ENCODE peak calls at places on chromosomes 5 and 9, in seven cellular contexts. One of them, this sample, is unnamed.

GRCh38 chr9:7461791-7462190 is 337.8 kb downstream of the DMAC1 start:
- DNase-seq in fibroblast of lung: no peak
- DNase-seq in choroid plexus epithelial cell: no peak
- DNase-seq in cardiac fibroblast: no peak
- DNase-seq in astrocyte: no peak
- DNase-seq in breast epithelium: no peak
- DNase-seq in left ventricle myocardium inferior: no peak
- DNase-seq in this sample: no peak

GRCh38 chr9:95771556-95772280 is 103.8 kb upstream of the ERCC6L2 start:
- DNase-seq in fibroblast of lung: peak; percentile 56
- DNase-seq in choroid plexus epithelial cell: peak; percentile 79
- DNase-seq in cardiac fibroblast: peak; percentile 28
- DNase-seq in astrocyte: peak; percentile 45
- DNase-seq in breast epithelium: no peak
- DNase-seq in left ventricle myocardium inferior: no peak
- DNase-seq in this sample: no peak

GRCh38 chr5:74516217-74516636 is 124.3 kb downstream of the ENC1 start:
- DNase-seq in fibroblast of lung: peak; percentile 63
- DNase-seq in choroid plexus epithelial cell: peak; percentile 30
- DNase-seq in cardiac fibroblast: peak; percentile 45
- DNase-seq in astrocyte: peak; percentile 59
- DNase-seq in breast epithelium: no peak
- DNase-seq in left ventricle myocardium inferior: no peak
- DNase-seq in this sample: no peak

GRCh38 chr5:96933764-96934163 is 2.1 kb upstream of the LNPEP start:
- DNase-seq in fibroblast of lung: no peak
- DNase-seq in choroid plexus epithelial cell: no peak
- DNase-seq in cardiac fibroblast: no peak
- DNase-seq in astrocyte: no peak
- DNase-seq in breast epithelium: no peak
- DNase-seq in left ventricle myocardium inferior: no peak
- DNase-seq in this sample: no peak

GRCh38 chr5:86679529-86679928 is 61.8 kb downstream of the COX7C start:
- DNase-seq in fibroblast of lung: peak; percentile 93
- DNase-seq in choroid plexus epithelial cell: peak; percentile 92
- DNase-seq in cardiac fibroblast: peak; percentile 87
- DNase-seq in astrocyte: peak; percentile 93
- DNase-seq in breast epithelium: peak; percentile 16
- DNase-seq in left ventricle myocardium inferior: no peak
- DNase-seq in this sample: no peak

GRCh38 chr9:97969014-97969413 is 14.1 kb upstream of the ANP32B start:
- DNase-seq in fibroblast of lung: no peak
- DNase-seq in choroid plexus epithelial cell: no peak
- DNase-seq in cardiac fibroblast: no peak
- DNase-seq in astrocyte: no peak
- DNase-seq in breast epithelium: no peak
- DNase-seq in left ventricle myocardium inferior: no peak
- DNase-seq in this sample: no peak

GRCh38 chr5:17217421-17218352 is at the start of gene BASP1:
- DNase-seq in fibroblast of lung: peak; percentile 85
- DNase-seq in choroid plexus epithelial cell: peak; percentile 88
- DNase-seq in cardiac fibroblast: peak; percentile 78
- DNase-seq in astrocyte: peak; percentile 68
- DNase-seq in breast epithelium: no peak
- DNase-seq in left ventricle myocardium inferior: peak; percentile 73
- DNase-seq in this sample: peak; percentile 86

GRCh38 chr5:61596265-61596664 is 264.2 kb downstream of the ZSWIM6 start:
- DNase-seq in fibroblast of lung: no peak
- DNase-seq in choroid plexus epithelial cell: no peak
- DNase-seq in cardiac fibroblast: no peak
- DNase-seq in astrocyte: no peak
- DNase-seq in breast epithelium: no peak
- DNase-seq in left ventricle myocardium inferior: no peak
- DNase-seq in this sample: no peak

GRCh38 chr9:78714591-78714990 is 417.7 kb downstream of the PSAT1 start:
- DNase-seq in fibroblast of lung: peak; percentile 67
- DNase-seq in choroid plexus epithelial cell: no peak
- DNase-seq in cardiac fibroblast: peak; percentile 70
- DNase-seq in astrocyte: peak; percentile 56
- DNase-seq in breast epithelium: no peak
- DNase-seq in left ventricle myocardium inferior: no peak
- DNase-seq in this sample: no peak

GRCh38 chr9:109507421-109507838 is 9.3 kb upstream of the PTPN3 start:
- DNase-seq in fibroblast of lung: peak; percentile 67
- DNase-seq in choroid plexus epithelial cell: peak; percentile 93
- DNase-seq in cardiac fibroblast: peak; percentile 96
- DNase-seq in astrocyte: peak; percentile 54
- DNase-seq in breast epithelium: peak; percentile 19
- DNase-seq in left ventricle myocardium inferior: no peak
- DNase-seq in this sample: no peak

GRCh38 chr9:114697951-114698351 is 16.0 kb upstream of the TEX48 start:
- DNase-seq in fibroblast of lung: no peak
- DNase-seq in choroid plexus epithelial cell: no peak
- DNase-seq in cardiac fibroblast: no peak
- DNase-seq in astrocyte: no peak
- DNase-seq in breast epithelium: no peak
- DNase-seq in left ventricle myocardium inferior: no peak
- DNase-seq in this sample: no peak

GRCh38 chr9:115808695-115809094 is 344.9 kb upstream of the PAPPA start:
- DNase-seq in fibroblast of lung: peak; percentile 69
- DNase-seq in choroid plexus epithelial cell: peak; percentile 49
- DNase-seq in cardiac fibroblast: peak; percentile 44
- DNase-seq in astrocyte: peak; percentile 63
- DNase-seq in breast epithelium: no peak
- DNase-seq in left ventricle myocardium inferior: no peak
- DNase-seq in this sample: no peak

GRCh38 chr5:180460834-180461233 is 33.3 kb upstream of the CNOT6 start:
- DNase-seq in fibroblast of lung: no peak
- DNase-seq in choroid plexus epithelial cell: no peak
- DNase-seq in cardiac fibroblast: no peak
- DNase-seq in astrocyte: no peak
- DNase-seq in breast epithelium: no peak
- DNase-seq in left ventricle myocardium inferior: no peak
- DNase-seq in this sample: no peak

GRCh38 chr9:118009585-118009984 is 305.4 kb downstream of the TLR4 start:
- DNase-seq in fibroblast of lung: no peak
- DNase-seq in choroid plexus epithelial cell: no peak
- DNase-seq in cardiac fibroblast: no peak
- DNase-seq in astrocyte: no peak
- DNase-seq in breast epithelium: no peak
- DNase-seq in left ventricle myocardium inferior: no peak
- DNase-seq in this sample: no peak

GRCh38 chr9:132207839-132208615 is 46.2 kb downstream of the NTNG2 start:
- DNase-seq in fibroblast of lung: no peak
- DNase-seq in choroid plexus epithelial cell: no peak
- DNase-seq in cardiac fibroblast: no peak
- DNase-seq in astrocyte: no peak
- DNase-seq in breast epithelium: no peak
- DNase-seq in left ventricle myocardium inferior: no peak
- DNase-seq in this sample: no peak

GRCh38 chr5:56466136-56466816 is 233.1 kb upstream of the ANKRD55 start:
- DNase-seq in fibroblast of lung: no peak
- DNase-seq in choroid plexus epithelial cell: no peak
- DNase-seq in cardiac fibroblast: peak; percentile 2
- DNase-seq in astrocyte: no peak
- DNase-seq in breast epithelium: no peak
- DNase-seq in left ventricle myocardium inferior: no peak
- DNase-seq in this sample: no peak

GRCh38 chr9:14310247-14310646 is 3.7 kb downstream of the NFIB start:
- DNase-seq in fibroblast of lung: no peak
- DNase-seq in choroid plexus epithelial cell: no peak
- DNase-seq in cardiac fibroblast: peak; percentile 32
- DNase-seq in astrocyte: no peak
- DNase-seq in breast epithelium: no peak
- DNase-seq in left ventricle myocardium inferior: no peak
- DNase-seq in this sample: no peak

GRCh38 chr5:127586371-127586770 is 62.5 kb upstream of the CTXN3 start:
- DNase-seq in fibroblast of lung: peak; percentile 30
- DNase-seq in choroid plexus epithelial cell: peak; percentile 73
- DNase-seq in cardiac fibroblast: no peak
- DNase-seq in astrocyte: peak; percentile 14
- DNase-seq in breast epithelium: no peak
- DNase-seq in left ventricle myocardium inferior: no peak
- DNase-seq in this sample: no peak

GRCh38 chr5:64285188-64286130 is 119.8 kb downstream of the RNF180 start:
- DNase-seq in fibroblast of lung: no peak
- DNase-seq in choroid plexus epithelial cell: no peak
- DNase-seq in cardiac fibroblast: no peak
- DNase-seq in astrocyte: no peak
- DNase-seq in breast epithelium: no peak
- DNase-seq in left ventricle myocardium inferior: no peak
- DNase-seq in this sample: no peak

GRCh38 chr9:14281136-14281795 is 32.7 kb downstream of the NFIB start:
- DNase-seq in fibroblast of lung: peak; percentile 39
- DNase-seq in choroid plexus epithelial cell: peak; percentile 41
- DNase-seq in cardiac fibroblast: no peak
- DNase-seq in astrocyte: peak; percentile 35
- DNase-seq in breast epithelium: no peak
- DNase-seq in left ventricle myocardium inferior: no peak
- DNase-seq in this sample: no peak

GRCh38 chr9:108784128-108784490 is 71.7 kb downstream of the ACTL7B start:
- DNase-seq in fibroblast of lung: peak; percentile 20
- DNase-seq in choroid plexus epithelial cell: no peak
- DNase-seq in cardiac fibroblast: no peak
- DNase-seq in astrocyte: peak; percentile 12
- DNase-seq in breast epithelium: no peak
- DNase-seq in left ventricle myocardium inferior: no peak
- DNase-seq in this sample: no peak

GRCh38 chr5:157802747-157803146 is 56.2 kb downstream of the CLINT1 start:
- DNase-seq in fibroblast of lung: no peak
- DNase-seq in choroid plexus epithelial cell: no peak
- DNase-seq in cardiac fibroblast: no peak
- DNase-seq in astrocyte: no peak
- DNase-seq in breast epithelium: no peak
- DNase-seq in left ventricle myocardium inferior: no peak
- DNase-seq in this sample: no peak

GRCh38 chr9:111719541-111719940 is 58.1 kb downstream of the GNG10 start:
- DNase-seq in fibroblast of lung: no peak
- DNase-seq in choroid plexus epithelial cell: no peak
- DNase-seq in cardiac fibroblast: no peak
- DNase-seq in astrocyte: no peak
- DNase-seq in breast epithelium: no peak
- DNase-seq in left ventricle myocardium inferior: no peak
- DNase-seq in this sample: no peak

GRCh38 chr9:111715471-111715870 is 54.1 kb downstream of the GNG10 start:
- DNase-seq in fibroblast of lung: peak; percentile 35
- DNase-seq in choroid plexus epithelial cell: no peak
- DNase-seq in cardiac fibroblast: no peak
- DNase-seq in astrocyte: peak; percentile 20
- DNase-seq in breast epithelium: no peak
- DNase-seq in left ventricle myocardium inferior: no peak
- DNase-seq in this sample: no peak

GRCh38 chr9:111720170-111720569 is 58.8 kb downstream of the GNG10 start:
- DNase-seq in fibroblast of lung: no peak
- DNase-seq in choroid plexus epithelial cell: peak; percentile 11
- DNase-seq in cardiac fibroblast: no peak
- DNase-seq in astrocyte: no peak
- DNase-seq in breast epithelium: no peak
- DNase-seq in left ventricle myocardium inferior: no peak
- DNase-seq in this sample: no peak
- TF ChIP-seq CTCF in fibroblast of lung: no peak
- TF ChIP-seq CTCF in choroid plexus epithelial cell: no peak
- TF ChIP-seq CTCF in cardiac fibroblast: no peak
- TF ChIP-seq CTCF in astrocyte: no peak
- TF ChIP-seq CTCF in breast epithelium: no peak
- TF ChIP-seq CTCF in left ventricle myocardium inferior: no peak
- TF ChIP-seq CTCF in this sample: no peak

DNA sequence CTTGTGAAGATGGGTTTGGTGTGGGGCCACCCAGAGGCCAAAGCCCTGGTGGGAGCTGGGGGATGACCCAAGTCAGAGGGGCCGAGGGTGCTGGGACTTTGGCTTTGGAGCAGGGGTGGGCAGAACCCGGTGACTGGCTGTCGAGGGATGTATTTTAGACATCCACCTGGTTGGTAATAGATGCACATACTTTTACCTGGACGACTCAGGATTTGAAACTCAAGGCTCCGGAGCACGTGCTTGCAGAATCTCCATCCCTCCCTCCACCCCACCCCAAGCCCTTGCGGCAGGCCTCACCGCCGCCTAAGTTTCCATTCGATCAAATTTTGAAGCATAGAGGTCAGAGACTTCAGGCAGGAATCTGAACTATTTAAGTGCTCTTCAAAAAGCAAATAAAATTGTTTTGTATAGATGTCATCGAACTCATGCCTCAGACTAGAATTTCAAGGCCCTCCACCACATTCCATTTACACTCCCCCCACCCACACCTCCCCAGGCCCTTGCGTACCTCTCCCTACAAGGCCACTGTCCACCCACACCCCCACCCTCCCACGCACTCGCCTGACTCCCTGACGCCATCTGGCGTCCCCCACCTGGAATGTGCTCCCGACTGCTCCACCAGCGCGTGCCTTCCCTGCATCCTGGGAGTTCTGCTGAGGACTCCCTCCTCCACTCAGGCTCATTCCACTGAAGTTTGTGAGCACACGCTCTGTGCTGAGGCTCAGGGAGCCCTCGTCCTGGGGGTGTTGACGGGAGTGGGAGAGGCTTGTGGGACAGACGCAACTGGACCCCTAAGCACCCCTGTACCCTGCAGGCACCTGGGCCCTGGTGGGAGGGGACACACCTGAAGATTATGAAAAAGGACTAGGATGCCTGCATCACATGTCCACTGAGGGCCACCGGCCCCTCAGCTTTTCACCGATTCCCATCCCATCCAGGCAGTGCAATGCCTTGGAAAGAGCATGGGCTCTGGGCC is 56.4 kb upstream of the RPL26L1 start:
- DNase-seq in fibroblast of lung: peak; percentile 99
- DNase-seq in choroid plexus epithelial cell: peak; percentile 98
- DNase-seq in cardiac fibroblast: peak; percentile 87
- DNase-seq in astrocyte: peak; percentile 99
- DNase-seq in breast epithelium: peak; percentile 45
- DNase-seq in left ventricle myocardium inferior: peak; percentile 81
- DNase-seq in this sample: peak; percentile 86
- TF ChIP-seq CTCF in fibroblast of lung: peak; percentile 64
- TF ChIP-seq CTCF in choroid plexus epithelial cell: peak; percentile 59
- TF ChIP-seq CTCF in cardiac fibroblast: peak; percentile 58
- TF ChIP-seq CTCF in astrocyte: peak; percentile 32
- TF ChIP-seq CTCF in breast epithelium: no peak
- TF ChIP-seq CTCF in left ventricle myocardium inferior: peak; percentile 62
- TF ChIP-seq CTCF in this sample: no peak

DNA sequence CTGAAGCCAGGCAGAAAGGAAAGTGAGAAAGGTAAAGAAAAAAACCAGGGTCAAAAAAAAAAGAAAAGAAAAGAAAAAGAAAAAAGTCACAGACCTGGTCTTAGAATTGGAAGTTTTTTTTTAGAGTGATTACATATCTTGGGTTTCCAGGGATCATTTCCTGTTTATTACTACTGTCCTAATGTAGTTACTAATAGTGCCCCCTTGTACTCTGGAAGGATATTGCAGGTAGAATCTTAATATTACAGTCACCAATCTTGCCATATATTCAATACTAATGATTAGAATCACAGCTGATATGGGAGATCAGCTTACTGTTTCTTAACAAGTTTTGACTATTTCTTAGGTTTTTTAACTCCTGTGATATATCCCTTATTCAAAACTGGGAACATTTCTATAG is 543.2 kb upstream of the CDH6 start:
- DNase-seq in fibroblast of lung: no peak
- DNase-seq in choroid plexus epithelial cell: no peak
- DNase-seq in cardiac fibroblast: no peak
- DNase-seq in astrocyte: no peak
- DNase-seq in breast epithelium: no peak
- DNase-seq in left ventricle myocardium inferior: no peak
- DNase-seq in this sample: no peak
- TF ChIP-seq CTCF in fibroblast of lung: no peak
- TF ChIP-seq CTCF in choroid plexus epithelial cell: no peak
- TF ChIP-seq CTCF in cardiac fibroblast: no peak
- TF ChIP-seq CTCF in astrocyte: no peak
- TF ChIP-seq CTCF in breast epithelium: no peak
- TF ChIP-seq CTCF in left ventricle myocardium inferior: no peak
- TF ChIP-seq CTCF in this sample: no peak

GRCh38 chr5:145980718-145981117 is 44.3 kb downstream of the SH3RF2 start:
- DNase-seq in fibroblast of lung: no peak
- DNase-seq in choroid plexus epithelial cell: peak; percentile 29
- DNase-seq in cardiac fibroblast: no peak
- DNase-seq in astrocyte: no peak
- DNase-seq in breast epithelium: no peak
- DNase-seq in left ventricle myocardium inferior: no peak
- DNase-seq in this sample: no peak
- TF ChIP-seq CTCF in fibroblast of lung: no peak
- TF ChIP-seq CTCF in choroid plexus epithelial cell: peak; percentile 41
- TF ChIP-seq CTCF in cardiac fibroblast: no peak
- TF ChIP-seq CTCF in astrocyte: no peak
- TF ChIP-seq CTCF in breast epithelium: no peak
- TF ChIP-seq CTCF in left ventricle myocardium inferior: peak; percentile 19
- TF ChIP-seq CTCF in this sample: peak; percentile 30